ENCODE peak calls at places on chromosomes 3 and 15, in six cellular contexts. One of them, this sample, is unnamed.

GRCh38 chr15:45121706-45122417 is 7.7 kb downstream of the DUOXA2 start:
- ATAC-seq in K562: no peak
- ATAC-seq in A549: peak
- ATAC-seq in GM12878: no peak
- ATAC-seq in HepG2: no peak
- ATAC-seq in upper lobe of left lung: peak
- ATAC-seq in this sample: no peak

GRCh38 chr15:42608767-42609488 is 33.5 kb downstream of the STARD9 start:
- ATAC-seq in HepG2: no peak
- ATAC-seq in upper lobe of left lung: no peak
- ATAC-seq in K562: no peak
- ATAC-seq in GM12878: peak
- ATAC-seq in A549: no peak
- ATAC-seq in this sample: no peak

GRCh38 chr3:141458937-141459510 is 27.8 kb upstream of the RASA2 start:
- ATAC-seq in GM12878: no peak
- ATAC-seq in upper lobe of left lung: no peak
- ATAC-seq in HepG2: no peak
- ATAC-seq in K562: peak
- ATAC-seq in A549: no peak
- ATAC-seq in this sample: no peak

GRCh38 chr3:62128028-62128427 is 245.3 kb downstream of the FEZF2 start:
- ATAC-seq in HepG2: no peak
- ATAC-seq in K562: no peak
- ATAC-seq in GM12878: no peak
- ATAC-seq in A549: no peak
- ATAC-seq in upper lobe of left lung: peak
- ATAC-seq in this sample: peak

GRCh38 chr15:51100785-51101489 is 6.2 kb upstream of the TNFAIP8L3 start:
- ATAC-seq in A549: no peak
- ATAC-seq in K562: no peak
- ATAC-seq in upper lobe of left lung: no peak
- ATAC-seq in GM12878: no peak
- ATAC-seq in HepG2: no peak
- ATAC-seq in this sample: no peak

GRCh38 chr3:13045245-13045903 is 27.9 kb downstream of the IQSEC1 start:
- ATAC-seq in HepG2: no peak
- ATAC-seq in A549: no peak
- ATAC-seq in upper lobe of left lung: no peak
- ATAC-seq in GM12878: peak
- ATAC-seq in K562: no peak
- ATAC-seq in this sample: no peak

GRCh38 chr3:110989446-110989845 is 82.2 kb upstream of the NECTIN3 start:
- ATAC-seq in HepG2: no peak
- ATAC-seq in A549: no peak
- ATAC-seq in K562: no peak
- ATAC-seq in upper lobe of left lung: no peak
- ATAC-seq in GM12878: no peak
- ATAC-seq in this sample: no peak

GRCh38 chr3:101850327-101851048 is 1.2 kb downstream of the NFKBIZ start:
- ATAC-seq in GM12878: peak
- ATAC-seq in A549: no peak
- ATAC-seq in upper lobe of left lung: no peak
- ATAC-seq in HepG2: no peak
- ATAC-seq in K562: no peak
- ATAC-seq in this sample: no peak

GRCh38 chr3:66428733-66429132 is 72.1 kb downstream of the LRIG1 start:
- ATAC-seq in HepG2: no peak
- ATAC-seq in upper lobe of left lung: peak
- ATAC-seq in K562: no peak
- ATAC-seq in GM12878: peak
- ATAC-seq in A549: peak
- ATAC-seq in this sample: peak

GRCh38 chr3:171229173-171229572 is 202.7 kb upstream of the SLC2A2 start:
- ATAC-seq in A549: no peak
- ATAC-seq in K562: no peak
- ATAC-seq in HepG2: no peak
- ATAC-seq in GM12878: no peak
- ATAC-seq in upper lobe of left lung: no peak
- ATAC-seq in this sample: no peak

GRCh38 chr3:12766541-12766940 is 7.5 kb upstream of the TMEM40 start:
- ATAC-seq in K562: no peak
- ATAC-seq in A549: no peak
- ATAC-seq in upper lobe of left lung: no peak
- ATAC-seq in HepG2: peak
- ATAC-seq in GM12878: no peak
- ATAC-seq in this sample: no peak

GRCh38 chr3:180804871-180805430 is 107.5 kb upstream of the FXR1 start:
- ATAC-seq in A549: no peak
- ATAC-seq in upper lobe of left lung: peak
- ATAC-seq in GM12878: no peak
- ATAC-seq in HepG2: peak
- ATAC-seq in K562: peak
- ATAC-seq in this sample: peak

GRCh38 chr3:53286727-53287412 is 31.0 kb upstream of the TKT start:
- ATAC-seq in upper lobe of left lung: no peak
- ATAC-seq in K562: no peak
- ATAC-seq in GM12878: no peak
- ATAC-seq in A549: no peak
- ATAC-seq in HepG2: no peak
- ATAC-seq in this sample: peak

GRCh38 chr3:185519021-185519420 is 20.2 kb upstream of the TMEM41A start:
- ATAC-seq in HepG2: peak
- ATAC-seq in K562: no peak
- ATAC-seq in A549: no peak
- ATAC-seq in GM12878: no peak
- ATAC-seq in upper lobe of left lung: no peak
- ATAC-seq in this sample: no peak

GRCh38 chr3:129429080-129429451 is 630 bp upstream of the EFCAB12 start:
- ATAC-seq in K562: no peak
- ATAC-seq in HepG2: no peak
- ATAC-seq in GM12878: no peak
- ATAC-seq in A549: no peak
- ATAC-seq in upper lobe of left lung: no peak
- ATAC-seq in this sample: no peak

GRCh38 chr3:141608438-141608837 is 121.6 kb downstream of the RASA2 start:
- ATAC-seq in HepG2: no peak
- ATAC-seq in upper lobe of left lung: no peak
- ATAC-seq in K562: no peak
- ATAC-seq in A549: no peak
- ATAC-seq in GM12878: no peak
- ATAC-seq in this sample: no peak

GRCh38 chr15:67840747-67841634 is 1.1 kb upstream of the RNU6-1 start:
- ATAC-seq in upper lobe of left lung: peak
- ATAC-seq in A549: no peak
- ATAC-seq in HepG2: peak
- ATAC-seq in GM12878: peak
- ATAC-seq in K562: peak
- ATAC-seq in this sample: peak
- TF ChIP-seq CTCF in upper lobe of left lung: no peak
- TF ChIP-seq CTCF in A549: no peak
- TF ChIP-seq CTCF in HepG2: peak
- TF ChIP-seq CTCF in GM12878: no peak
- TF ChIP-seq CTCF in K562: no peak
- TF ChIP-seq CTCF in this sample: no peak

GRCh38 chr3:174440741-174441587 is 418.2 kb upstream of the NAALADL2 start:
- ATAC-seq in HepG2: peak
- ATAC-seq in A549: peak
- ATAC-seq in upper lobe of left lung: peak
- ATAC-seq in K562: peak
- ATAC-seq in GM12878: peak
- ATAC-seq in this sample: peak
- TF ChIP-seq EP300 in HepG2: no peak
- TF ChIP-seq EP300 in A549: no peak
- TF ChIP-seq EP300 in upper lobe of left lung: no peak
- TF ChIP-seq EP300 in K562: no peak
- TF ChIP-seq EP300 in GM12878: no peak
- TF ChIP-seq EP300 in this sample: no peak

DNA sequence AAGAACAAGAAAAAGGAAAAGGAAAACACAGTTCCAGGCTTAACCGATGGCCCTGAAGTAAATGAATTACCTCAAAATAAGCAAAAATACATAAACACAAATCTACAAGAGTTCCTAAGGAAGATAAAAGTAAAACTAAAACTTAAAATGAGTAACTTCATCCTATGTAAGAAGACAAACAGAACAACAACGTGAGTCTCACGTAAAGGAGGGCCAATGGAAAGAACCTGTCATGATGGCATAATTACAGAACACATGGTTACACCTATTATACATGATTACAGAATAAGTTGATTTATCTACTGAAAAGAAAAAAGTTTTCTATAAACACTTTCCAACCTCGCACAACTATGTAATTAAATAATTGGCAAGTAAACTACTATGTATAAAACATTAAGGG is 42.1 kb downstream of the ADAM10 start:
- ATAC-seq in upper lobe of left lung: no peak
- ATAC-seq in K562: no peak
- ATAC-seq in HepG2: no peak
- ATAC-seq in A549: no peak
- ATAC-seq in GM12878: no peak
- ATAC-seq in this sample: no peak
- TF ChIP-seq CTCF in upper lobe of left lung: no peak
- TF ChIP-seq CTCF in K562: no peak
- TF ChIP-seq CTCF in HepG2: no peak
- TF ChIP-seq CTCF in A549: no peak
- TF ChIP-seq CTCF in GM12878: no peak
- TF ChIP-seq CTCF in this sample: no peak

GRCh38 chr3:42024578-42025387 is 62.9 kb upstream of the ULK4 start:
- ATAC-seq in upper lobe of left lung: peak
- ATAC-seq in HepG2: no peak
- ATAC-seq in GM12878: peak
- ATAC-seq in A549: peak
- ATAC-seq in K562: no peak
- ATAC-seq in this sample: no peak

GRCh38 chr3:42028474-42028873 is 62.7 kb upstream of the TRAK1 start:
- ATAC-seq in K562: no peak
- ATAC-seq in GM12878: no peak
- ATAC-seq in A549: no peak
- ATAC-seq in upper lobe of left lung: no peak
- ATAC-seq in HepG2: no peak
- ATAC-seq in this sample: no peak

GRCh38 chr3:42023380-42023779 is 61.5 kb upstream of the ULK4 start:
- ATAC-seq in K562: peak
- ATAC-seq in upper lobe of left lung: no peak
- ATAC-seq in A549: no peak
- ATAC-seq in HepG2: no peak
- ATAC-seq in GM12878: no peak
- ATAC-seq in this sample: no peak

GRCh38 chr3:42022355-42022754 is 60.5 kb upstream of the ULK4 start:
- ATAC-seq in GM12878: no peak
- ATAC-seq in K562: no peak
- ATAC-seq in A549: no peak
- ATAC-seq in HepG2: no peak
- ATAC-seq in upper lobe of left lung: no peak
- ATAC-seq in this sample: no peak

GRCh38 chr3:42025388-42026138 is 63.7 kb upstream of the ULK4 start:
- ATAC-seq in A549: peak
- ATAC-seq in HepG2: peak
- ATAC-seq in upper lobe of left lung: peak
- ATAC-seq in GM12878: peak
- ATAC-seq in K562: peak
- ATAC-seq in this sample: peak
- TF ChIP-seq EP300 in A549: no peak
- TF ChIP-seq EP300 in HepG2: no peak
- TF ChIP-seq EP300 in upper lobe of left lung: peak
- TF ChIP-seq EP300 in GM12878: no peak
- TF ChIP-seq EP300 in K562: peak
- TF ChIP-seq EP300 in this sample: no peak

GRCh38 chr15:91694131-91694828 is 159.2 kb upstream of the SLCO3A1 start:
- ATAC-seq in GM12878: no peak
- ATAC-seq in HepG2: peak
- ATAC-seq in upper lobe of left lung: peak
- ATAC-seq in A549: no peak
- ATAC-seq in K562: no peak
- ATAC-seq in this sample: peak
- TF ChIP-seq CTCF in GM12878: no peak
- TF ChIP-seq CTCF in HepG2: no peak
- TF ChIP-seq CTCF in upper lobe of left lung: no peak
- TF ChIP-seq CTCF in A549: no peak
- TF ChIP-seq CTCF in K562: no peak
- TF ChIP-seq CTCF in this sample: no peak

GRCh38 chr15:90572893-90573292 is 43.2 kb downstream of the CRTC3 start:
- ATAC-seq in K562: no peak
- ATAC-seq in upper lobe of left lung: no peak
- ATAC-seq in GM12878: no peak
- ATAC-seq in HepG2: no peak
- ATAC-seq in A549: no peak
- ATAC-seq in this sample: no peak
- TF ChIP-seq EP300 in K562: no peak
- TF ChIP-seq EP300 in upper lobe of left lung: no peak
- TF ChIP-seq EP300 in GM12878: no peak
- TF ChIP-seq EP300 in HepG2: no peak
- TF ChIP-seq EP300 in A549: no peak
- TF ChIP-seq EP300 in this sample: no peak